ENCODE peak calls at places on chromosomes 13 and 19, in nine cellular contexts. V is CD14-positive monocyte; B is HCT116; S is heart right ventricle; I is dorsolateral prefrontal cortex; X is HCEC 1CT; H is effector CD4-positive, alpha-beta T cell; N is HFFc6; Z is AML-193. F is an unnamed sample.

GRCh38 chr19:38862321-38863059 is 12.7 kb upstream of the HNRNPL start:
- DNase-seq in N (no peak), X (no peak), H (no peak), Z (no peak), S (no peak), V (no peak), B (no peak), I (no peak), F (no peak)

GRCh38 chr13:104318121-104318520 is 1251.9 kb upstream of the SLC10A2 start:
- DNase-seq in B (peak), Z (no peak), S (no peak), N (no peak), I (no peak), H (no peak), V (no peak), X (no peak), F (no peak)

GRCh38 chr19:58400638-58400915 is 5.1 kb downstream of the RNF225 start:
- DNase-seq in H (no peak), I (no peak), V (no peak), B (no peak), N (no peak), X (no peak), Z (no peak), S (no peak), F (no peak)

GRCh38 chr19:23321953-23322549 is 71.9 kb upstream of the ZNF724 start:
- DNase-seq in H (no peak), N (no peak), X (no peak), B (no peak), S (no peak), Z (peak), V (no peak), I (no peak), F (no peak)

GRCh38 chr19:55005684-55006488 is 32.2 kb downstream of the GP6 start:
- DNase-seq in S (no peak), B (peak), Z (peak), N (no peak), H (peak), V (peak), X (peak), I (no peak), F (no peak)

GRCh38 chr19:30780032-30780431 is 407.8 kb downstream of the ZNF536 start:
- DNase-seq in V (no peak), B (no peak), S (no peak), Z (no peak), N (no peak), I (no peak), X (no peak), H (no peak), F (no peak)

GRCh38 chr19:50427997-50428425 is 4.7 kb upstream of the MYBPC2 start:
- DNase-seq in H (peak), B (no peak), X (peak), S (peak), N (peak), Z (peak), I (peak), V (peak), F (peak)

GRCh38 chr19:5738423-5738822 is 18.0 kb downstream of the CATSPERD start:
- DNase-seq in N (peak), B (no peak), X (peak), I (no peak), H (no peak), Z (no peak), V (no peak), S (no peak), F (no peak)

GRCh38 chr19:28864577-28865042 is 348.3 kb downstream of the UQCRFS1 start:
- DNase-seq in V (no peak), Z (no peak), B (no peak), N (no peak), H (no peak), X (no peak), S (peak), I (no peak), F (peak)

GRCh38 chr13:61706899-61707298 is 291.2 kb upstream of the PCDH20 start:
- DNase-seq in X (no peak), H (no peak), B (no peak), I (no peak), V (no peak), N (no peak), S (no peak), Z (no peak), F (no peak)

GRCh38 chr19:48637948-48638830 is 1.0 kb upstream of the DBP start:
- DNase-seq in I (peak), V (peak), X (peak), Z (peak), S (peak), H (peak), B (peak), N (peak), F (peak)

GRCh38 chr19:45428385-45429231 is 4.9 kb upstream of the ERCC1 start:
- DNase-seq in I (no peak), V (peak), Z (no peak), N (no peak), H (no peak), X (peak), S (peak), B (no peak), F (peak)

GRCh38 chr13:42970824-42971669 is 21.0 kb downstream of the EPSTI1 start:
- DNase-seq in S (no peak), N (peak), I (no peak), V (no peak), H (peak), Z (peak), B (peak), X (peak), F (no peak)

GRCh38 chr19:11437955-11438354 is 2.5 kb downstream of the PRKCSH start:
- DNase-seq in V (no peak), B (no peak), Z (no peak), I (no peak), S (no peak), H (no peak), N (no peak), X (no peak), F (peak)

GRCh38 chr19:45322311-45322710 is 364 bp downstream of the CKM start:
- DNase-seq in Z (no peak), V (no peak), X (no peak), I (no peak), H (no peak), S (no peak), B (no peak), N (no peak), F (no peak)

GRCh38 chr19:6198896-6199239 is 63.4 kb downstream of the ACSBG2 start:
- DNase-seq in X (no peak), Z (no peak), B (no peak), I (no peak), H (no peak), S (no peak), N (no peak), V (peak), F (no peak)

GRCh38 chr13:109760372-109760771 is 26.0 kb downstream of the IRS2 start:
- DNase-seq in B (no peak), V (no peak), I (no peak), N (no peak), S (no peak), X (peak), H (no peak), Z (no peak), F (no peak)

GRCh38 chr19:16303755-16304154 is 20.9 kb upstream of the KLF2 start:
- DNase-seq in B (no peak), X (no peak), S (no peak), I (no peak), Z (no peak), H (no peak), N (no peak), V (no peak), F (no peak)

GRCh38 chr13:74555291-74556001 is 421.2 kb upstream of the KLF12 start:
- DNase-seq in Z (peak), V (no peak), B (no peak), X (no peak), N (no peak), S (no peak), H (no peak), I (no peak), F (no peak)

GRCh38 chr19:43674630-43674982 is 4.6 kb upstream of the PLAUR start:
- DNase-seq in H (no peak), S (no peak), V (peak), B (no peak), N (no peak), Z (peak), I (no peak), X (peak), F (no peak)

GRCh38 chr13:96637039-96637438 is 357.2 kb downstream of the OXGR1 start:
- DNase-seq in N (no peak), B (no peak), V (no peak), S (no peak), Z (no peak), X (no peak), H (no peak), I (no peak), F (no peak)

GRCh38 chr19:7391218-7391670 is 42.5 kb downstream of the ARHGEF18 start:
- DNase-seq in B (peak), Z (no peak), H (no peak), I (no peak), V (no peak), S (no peak), X (peak), N (no peak), F (no peak)

GRCh38 chr19:3034845-3035541 is 5.9 kb upstream of the TLE2 start:
- DNase-seq in I (peak), Z (peak), N (peak), X (peak), V (no peak), H (no peak), B (no peak), S (peak), F (no peak)

GRCh38 chr13:54890976-54891375 is 1862.4 kb downstream of the OLFM4 start:
- DNase-seq in I (no peak), X (no peak), H (no peak), B (no peak), Z (no peak), V (no peak), S (no peak), N (no peak), F (no peak)